ENCODE peak calls at places on chromosome 20, in eight cellular contexts. N, I, T, M, O, C, G and E are unnamed samples.

GRCh38 chr20:5642155-5642981 is 107.8 kb upstream of the SHLD1 start:
- DNase-seq in T (no peak), O (no peak), N (peak; percentile 51), C (peak; percentile 88), M (no peak), G (no peak), I (no peak), E (no peak)

GRCh38 chr20:12053348-12053747 is 135.7 kb downstream of the BTBD3 start:
- DNase-seq in G (peak; percentile 77), O (no peak), I (peak; percentile 87), C (peak; percentile 93), T (no peak), M (no peak), N (peak; percentile 79), E (peak; percentile 9)

GRCh38 chr20:17616480-17617211 is 46.8 kb downstream of the DSTN start:
- DNase-seq in M (no peak), I (no peak), N (no peak), G (no peak), O (no peak), T (no peak), C (no peak), E (no peak)

GRCh38 chr20:20547221-20547875 is 165.1 kb downstream of the RALGAPA2 start:
- DNase-seq in I (peak; percentile 73), T (no peak), N (peak; percentile 13), O (no peak), C (peak; percentile 4), M (no peak), G (peak; percentile 81), E (no peak)

GRCh38 chr20:37898301-37899104 is 4.4 kb upstream of the VSTM2L start:
- DNase-seq in C (no peak), O (no peak), T (no peak), I (peak; percentile 74), N (no peak), M (no peak), G (peak; percentile 3), E (no peak)

GRCh38 chr20:64056639-64056888 is 6.4 kb upstream of the TCEA2 start:
- DNase-seq in O (no peak), N (no peak), M (no peak), T (no peak), C (no peak), I (no peak), G (no peak), E (no peak)

GRCh38 chr20:25692499-25692898 is 4.2 kb downstream of the ZNF337 start:
- DNase-seq in N (no peak), C (no peak), M (no peak), I (no peak), T (no peak), O (no peak), G (no peak), E (no peak)

GRCh38 chr20:61529354-61529753 is 277.3 kb downstream of the CDH4 start:
- DNase-seq in N (no peak), C (no peak), G (no peak), M (no peak), T (no peak), O (no peak), I (no peak), E (no peak)

GRCh38 chr20:53660078-53660909 is 66.7 kb upstream of the ZNF217 start:
- DNase-seq in G (peak; percentile 17), O (peak; percentile 6), M (no peak), N (no peak), T (no peak), I (no peak), C (peak; percentile 45), E (peak; percentile 21)

GRCh38 chr20:38216201-38216600 is 44.3 kb downstream of the KIAA1755 start:
- DNase-seq in O (no peak), C (no peak), M (no peak), I (no peak), T (no peak), G (no peak), N (no peak), E (no peak)

GRCh38 chr20:23231561-23232218 is 118.9 kb upstream of the NXT1 start:
- DNase-seq in M (no peak), O (no peak), T (no peak), G (peak; percentile 29), I (peak; percentile 59), C (peak; percentile 64), N (peak; percentile 18), E (no peak)